ENCODE peak calls at places on chromosomes 16 and 17, in five cellular contexts. C is stimulated activated CD4-positive, alpha-beta T cell treated with anti-CD3 and anti-CD28 coated beads, Interleukin-1b, Interleukin-23, amount 100 ng/mL, for 4 hours; D is HEK293T; S is left ventricle myocardium inferior; Z is activated naive CD4-positive, alpha-beta T cell treated with anti-CD3 and anti-CD28 coated beads, Interleukin-2, amount 10 ng/mL, durations not matched to agents 7 days and 5 days. J is an unnamed sample.

GRCh38 chr16:65867276-65867990 is 499.1 kb upstream of the CDH5 start:
- DNase-seq in C (no peak), D (no peak), S (no peak), Z (no peak), J (no peak)

GRCh38 chr16:84247844-84248243 is 8.0 kb upstream of the KCNG4 start:
- DNase-seq in C (no peak), D (no peak), S (no peak), Z (no peak), J (no peak)

GRCh38 chr17:76104140-76104895 is 731 bp upstream of the EXOC7 start:
- DNase-seq in C (no peak), D (no peak), S (no peak), Z (no peak), J (no peak)

GRCh38 chr17:16463341-16464000 is 28.5 kb downstream of the LRRC75A start:
- DNase-seq in C (no peak), D (no peak), S (peak; percentile 63), Z (no peak), J (no peak)

GRCh38 chr17:51354908-51355307 is 94.6 kb downstream of the UTP18 start:
- DNase-seq in C (no peak), D (no peak), S (no peak), Z (no peak), J (no peak)

GRCh38 chr17:7850970-7851437 is 3.9 kb upstream of the TMEM88 start:
- DNase-seq in C (peak; percentile 15), D (no peak), S (no peak), Z (no peak), J (no peak)

GRCh38 chr17:37506678-37507077 is 17.0 kb downstream of the DUSP14 start:
- DNase-seq in C (no peak), D (peak; percentile 52), S (no peak), Z (peak; percentile 52), J (peak; percentile 12)

GRCh38 chr16:67719778-67720144 is 645 bp upstream of the GFOD2 start:
- DNase-seq in C (no peak), D (peak; percentile 61), S (no peak), Z (peak; percentile 38), J (no peak)

GRCh38 chr17:66984730-66985129 is 20.2 kb downstream of the CACNG4 start:
- DNase-seq in C (no peak), D (no peak), S (no peak), Z (no peak), J (no peak)

J was measured in memory B cell.